ENCODE peak calls at places on chromosomes 11 and 22, in six cellular contexts. One of them, this sample, is unnamed.

GRCh38 chr11:27024865-27025264 is 15.8 kb upstream of the BBOX1 start:
- DNase-seq in NCI-H2029 treated with DMSO at 0.1 percent for 48 hours: no peak
- DNase-seq in SW 1271: no peak
- DNase-seq in stimulated activated naive CD8-positive, alpha-beta T cell treated with anti-CD3 and anti-CD28 coated beads, Interleukin-15, Interleukin-2, amounts not matched to agents 100 U/mL and 50 U/mL, for 24 hours: no peak
- DNase-seq in GM03348: no peak
- DNase-seq in upper lobe of right lung: no peak
- DNase-seq in this sample: no peak

GRCh38 chr11:71472941-71473792 is 20.2 kb downstream of the NADSYN1 start:
- DNase-seq in NCI-H2029 treated with DMSO at 0.1 percent for 48 hours: no peak
- DNase-seq in SW 1271: no peak
- DNase-seq in stimulated activated naive CD8-positive, alpha-beta T cell treated with anti-CD3 and anti-CD28 coated beads, Interleukin-15, Interleukin-2, amounts not matched to agents 100 U/mL and 50 U/mL, for 24 hours: no peak
- DNase-seq in GM03348: no peak
- DNase-seq in upper lobe of right lung: no peak
- DNase-seq in this sample: no peak

GRCh38 chr11:76579047-76579751 is 91.3 kb downstream of the LRRC32 start:
- DNase-seq in NCI-H2029 treated with DMSO at 0.1 percent for 48 hours: no peak
- DNase-seq in SW 1271: no peak
- DNase-seq in stimulated activated naive CD8-positive, alpha-beta T cell treated with anti-CD3 and anti-CD28 coated beads, Interleukin-15, Interleukin-2, amounts not matched to agents 100 U/mL and 50 U/mL, for 24 hours: no peak
- DNase-seq in GM03348: no peak
- DNase-seq in upper lobe of right lung: no peak
- DNase-seq in this sample: no peak

GRCh38 chr11:114243461-114244372 is 52.5 kb upstream of the NNMT start:
- DNase-seq in NCI-H2029 treated with DMSO at 0.1 percent for 48 hours: no peak
- DNase-seq in SW 1271: no peak
- DNase-seq in stimulated activated naive CD8-positive, alpha-beta T cell treated with anti-CD3 and anti-CD28 coated beads, Interleukin-15, Interleukin-2, amounts not matched to agents 100 U/mL and 50 U/mL, for 24 hours: no peak
- DNase-seq in GM03348: no peak
- DNase-seq in upper lobe of right lung: no peak
- DNase-seq in this sample: no peak

GRCh38 chr22:20136603-20136873 is 4.9 kb downstream of the ZDHHC8 start:
- DNase-seq in NCI-H2029 treated with DMSO at 0.1 percent for 48 hours: no peak
- DNase-seq in SW 1271: no peak
- DNase-seq in stimulated activated naive CD8-positive, alpha-beta T cell treated with anti-CD3 and anti-CD28 coated beads, Interleukin-15, Interleukin-2, amounts not matched to agents 100 U/mL and 50 U/mL, for 24 hours: no peak
- DNase-seq in GM03348: no peak
- DNase-seq in upper lobe of right lung: no peak
- DNase-seq in this sample: no peak

GRCh38 chr22:28547132-28547842 is 132.4 kb downstream of the TTC28 start:
- DNase-seq in NCI-H2029 treated with DMSO at 0.1 percent for 48 hours: no peak
- DNase-seq in SW 1271: no peak
- DNase-seq in stimulated activated naive CD8-positive, alpha-beta T cell treated with anti-CD3 and anti-CD28 coated beads, Interleukin-15, Interleukin-2, amounts not matched to agents 100 U/mL and 50 U/mL, for 24 hours: no peak
- DNase-seq in GM03348: peak; percentile 70
- DNase-seq in upper lobe of right lung: no peak
- DNase-seq in this sample: peak; percentile 66

GRCh38 chr11:1377231-1377780 is 12.4 kb upstream of the BRSK2 start:
- DNase-seq in NCI-H2029 treated with DMSO at 0.1 percent for 48 hours: no peak
- DNase-seq in SW 1271: no peak
- DNase-seq in stimulated activated naive CD8-positive, alpha-beta T cell treated with anti-CD3 and anti-CD28 coated beads, Interleukin-15, Interleukin-2, amounts not matched to agents 100 U/mL and 50 U/mL, for 24 hours: no peak
- DNase-seq in GM03348: no peak
- DNase-seq in upper lobe of right lung: no peak
- DNase-seq in this sample: no peak

GRCh38 chr11:44403587-44404322 is 93.8 kb upstream of the ALX4 start:
- DNase-seq in NCI-H2029 treated with DMSO at 0.1 percent for 48 hours: no peak
- DNase-seq in SW 1271: no peak
- DNase-seq in stimulated activated naive CD8-positive, alpha-beta T cell treated with anti-CD3 and anti-CD28 coated beads, Interleukin-15, Interleukin-2, amounts not matched to agents 100 U/mL and 50 U/mL, for 24 hours: no peak
- DNase-seq in GM03348: no peak
- DNase-seq in upper lobe of right lung: no peak
- DNase-seq in this sample: no peak

GRCh38 chr11:112972399-112973115 is 11.3 kb downstream of the NCAM1 start:
- DNase-seq in NCI-H2029 treated with DMSO at 0.1 percent for 48 hours: no peak
- DNase-seq in SW 1271: no peak
- DNase-seq in stimulated activated naive CD8-positive, alpha-beta T cell treated with anti-CD3 and anti-CD28 coated beads, Interleukin-15, Interleukin-2, amounts not matched to agents 100 U/mL and 50 U/mL, for 24 hours: no peak
- DNase-seq in GM03348: no peak
- DNase-seq in upper lobe of right lung: no peak
- DNase-seq in this sample: no peak

GRCh38 chr11:117807482-117808272 is 10.7 kb upstream of the DSCAML1 start:
- DNase-seq in NCI-H2029 treated with DMSO at 0.1 percent for 48 hours: no peak
- DNase-seq in SW 1271: no peak
- DNase-seq in stimulated activated naive CD8-positive, alpha-beta T cell treated with anti-CD3 and anti-CD28 coated beads, Interleukin-15, Interleukin-2, amounts not matched to agents 100 U/mL and 50 U/mL, for 24 hours: peak; percentile 87
- DNase-seq in GM03348: peak; percentile 86
- DNase-seq in upper lobe of right lung: peak; percentile 86
- DNase-seq in this sample: peak; percentile 82

GRCh38 chr11:10701982-10702381 is 8.4 kb upstream of the IRAG1 start:
- DNase-seq in NCI-H2029 treated with DMSO at 0.1 percent for 48 hours: no peak
- DNase-seq in SW 1271: no peak
- DNase-seq in stimulated activated naive CD8-positive, alpha-beta T cell treated with anti-CD3 and anti-CD28 coated beads, Interleukin-15, Interleukin-2, amounts not matched to agents 100 U/mL and 50 U/mL, for 24 hours: no peak
- DNase-seq in GM03348: no peak
- DNase-seq in upper lobe of right lung: no peak
- DNase-seq in this sample: no peak

GRCh38 chr11:81070948-81071347 is 1630.1 kb upstream of the TENM4 start:
- DNase-seq in NCI-H2029 treated with DMSO at 0.1 percent for 48 hours: no peak
- DNase-seq in SW 1271: no peak
- DNase-seq in stimulated activated naive CD8-positive, alpha-beta T cell treated with anti-CD3 and anti-CD28 coated beads, Interleukin-15, Interleukin-2, amounts not matched to agents 100 U/mL and 50 U/mL, for 24 hours: no peak
- DNase-seq in GM03348: no peak
- DNase-seq in upper lobe of right lung: no peak
- DNase-seq in this sample: no peak

GRCh38 chr11:12599408-12600143 is 74.6 kb upstream of the TEAD1 start:
- DNase-seq in NCI-H2029 treated with DMSO at 0.1 percent for 48 hours: peak; percentile 95
- DNase-seq in SW 1271: no peak
- DNase-seq in stimulated activated naive CD8-positive, alpha-beta T cell treated with anti-CD3 and anti-CD28 coated beads, Interleukin-15, Interleukin-2, amounts not matched to agents 100 U/mL and 50 U/mL, for 24 hours: peak; percentile 62
- DNase-seq in GM03348: peak; percentile 12
- DNase-seq in upper lobe of right lung: peak; percentile 93
- DNase-seq in this sample: peak; percentile 13

GRCh38 chr11:61512435-61512834 is 3.9 kb downstream of the LRRC10B start:
- DNase-seq in NCI-H2029 treated with DMSO at 0.1 percent for 48 hours: no peak
- DNase-seq in SW 1271: no peak
- DNase-seq in stimulated activated naive CD8-positive, alpha-beta T cell treated with anti-CD3 and anti-CD28 coated beads, Interleukin-15, Interleukin-2, amounts not matched to agents 100 U/mL and 50 U/mL, for 24 hours: no peak
- DNase-seq in GM03348: no peak
- DNase-seq in upper lobe of right lung: no peak
- DNase-seq in this sample: no peak

GRCh38 chr11:114062272-114062671 is 2.8 kb downstream of the ZBTB16 start:
- DNase-seq in NCI-H2029 treated with DMSO at 0.1 percent for 48 hours: no peak
- DNase-seq in SW 1271: no peak
- DNase-seq in stimulated activated naive CD8-positive, alpha-beta T cell treated with anti-CD3 and anti-CD28 coated beads, Interleukin-15, Interleukin-2, amounts not matched to agents 100 U/mL and 50 U/mL, for 24 hours: no peak
- DNase-seq in GM03348: no peak
- DNase-seq in upper lobe of right lung: no peak
- DNase-seq in this sample: no peak

GRCh38 chr11:1917523-1918435 is 1.7 kb upstream of the TNNT3 start:
- DNase-seq in NCI-H2029 treated with DMSO at 0.1 percent for 48 hours: no peak
- DNase-seq in SW 1271: no peak
- DNase-seq in stimulated activated naive CD8-positive, alpha-beta T cell treated with anti-CD3 and anti-CD28 coated beads, Interleukin-15, Interleukin-2, amounts not matched to agents 100 U/mL and 50 U/mL, for 24 hours: no peak
- DNase-seq in GM03348: peak; percentile 26
- DNase-seq in upper lobe of right lung: peak; percentile 61
- DNase-seq in this sample: peak; percentile 38

GRCh38 chr22:30079952-30080533 is at the start of gene HORMAD2:
- DNase-seq in NCI-H2029 treated with DMSO at 0.1 percent for 48 hours: no peak
- DNase-seq in SW 1271: no peak
- DNase-seq in stimulated activated naive CD8-positive, alpha-beta T cell treated with anti-CD3 and anti-CD28 coated beads, Interleukin-15, Interleukin-2, amounts not matched to agents 100 U/mL and 50 U/mL, for 24 hours: no peak
- DNase-seq in GM03348: peak; percentile 13
- DNase-seq in upper lobe of right lung: peak; percentile 81
- DNase-seq in this sample: peak; percentile 33

GRCh38 chr22:47200273-47201051 is 438.0 kb downstream of the TBC1D22A start:
- DNase-seq in NCI-H2029 treated with DMSO at 0.1 percent for 48 hours: no peak
- DNase-seq in SW 1271: no peak
- DNase-seq in stimulated activated naive CD8-positive, alpha-beta T cell treated with anti-CD3 and anti-CD28 coated beads, Interleukin-15, Interleukin-2, amounts not matched to agents 100 U/mL and 50 U/mL, for 24 hours: no peak
- DNase-seq in GM03348: peak; percentile 28
- DNase-seq in upper lobe of right lung: peak; percentile 58
- DNase-seq in this sample: peak; percentile 18

GRCh38 chr11:123469586-123469985 is 39.5 kb downstream of the GRAMD1B start:
- DNase-seq in NCI-H2029 treated with DMSO at 0.1 percent for 48 hours: no peak
- DNase-seq in SW 1271: no peak
- DNase-seq in stimulated activated naive CD8-positive, alpha-beta T cell treated with anti-CD3 and anti-CD28 coated beads, Interleukin-15, Interleukin-2, amounts not matched to agents 100 U/mL and 50 U/mL, for 24 hours: no peak
- DNase-seq in GM03348: no peak
- DNase-seq in upper lobe of right lung: no peak
- DNase-seq in this sample: no peak

GRCh38 chr11:8059030-8059429 is 22.0 kb upstream of the TUB start:
- DNase-seq in NCI-H2029 treated with DMSO at 0.1 percent for 48 hours: no peak
- DNase-seq in SW 1271: no peak
- DNase-seq in stimulated activated naive CD8-positive, alpha-beta T cell treated with anti-CD3 and anti-CD28 coated beads, Interleukin-15, Interleukin-2, amounts not matched to agents 100 U/mL and 50 U/mL, for 24 hours: no peak
- DNase-seq in GM03348: no peak
- DNase-seq in upper lobe of right lung: no peak
- DNase-seq in this sample: no peak

GRCh38 chr11:63871962-63872832 is 33.3 kb downstream of the MARK2 start:
- DNase-seq in NCI-H2029 treated with DMSO at 0.1 percent for 48 hours: peak; percentile 77
- DNase-seq in SW 1271: peak; percentile 57
- DNase-seq in stimulated activated naive CD8-positive, alpha-beta T cell treated with anti-CD3 and anti-CD28 coated beads, Interleukin-15, Interleukin-2, amounts not matched to agents 100 U/mL and 50 U/mL, for 24 hours: peak; percentile 54
- DNase-seq in GM03348: peak; percentile 92
- DNase-seq in upper lobe of right lung: peak; percentile 81
- DNase-seq in this sample: peak; percentile 95

GRCh38 chr11:70727899-70728620 is 329.7 kb downstream of the CTTN start:
- DNase-seq in NCI-H2029 treated with DMSO at 0.1 percent for 48 hours: no peak
- DNase-seq in SW 1271: no peak
- DNase-seq in stimulated activated naive CD8-positive, alpha-beta T cell treated with anti-CD3 and anti-CD28 coated beads, Interleukin-15, Interleukin-2, amounts not matched to agents 100 U/mL and 50 U/mL, for 24 hours: no peak
- DNase-seq in GM03348: no peak
- DNase-seq in upper lobe of right lung: peak; percentile 34
- DNase-seq in this sample: no peak

GRCh38 chr11:79060534-79060933 is 380.3 kb downstream of the TENM4 start:
- DNase-seq in NCI-H2029 treated with DMSO at 0.1 percent for 48 hours: no peak
- DNase-seq in SW 1271: no peak
- DNase-seq in stimulated activated naive CD8-positive, alpha-beta T cell treated with anti-CD3 and anti-CD28 coated beads, Interleukin-15, Interleukin-2, amounts not matched to agents 100 U/mL and 50 U/mL, for 24 hours: no peak
- DNase-seq in GM03348: peak; percentile 24
- DNase-seq in upper lobe of right lung: no peak
- DNase-seq in this sample: no peak

GRCh38 chr11:113193894-113194293 is 120.5 kb upstream of the TTC12 start:
- DNase-seq in NCI-H2029 treated with DMSO at 0.1 percent for 48 hours: peak; percentile 15
- DNase-seq in SW 1271: no peak
- DNase-seq in stimulated activated naive CD8-positive, alpha-beta T cell treated with anti-CD3 and anti-CD28 coated beads, Interleukin-15, Interleukin-2, amounts not matched to agents 100 U/mL and 50 U/mL, for 24 hours: no peak
- DNase-seq in GM03348: no peak
- DNase-seq in upper lobe of right lung: no peak
- DNase-seq in this sample: no peak

GRCh38 chr11:67371549-67372231 is 1.7 kb downstream of the CLCF1 start:
- DNase-seq in NCI-H2029 treated with DMSO at 0.1 percent for 48 hours: no peak
- DNase-seq in SW 1271: no peak
- DNase-seq in stimulated activated naive CD8-positive, alpha-beta T cell treated with anti-CD3 and anti-CD28 coated beads, Interleukin-15, Interleukin-2, amounts not matched to agents 100 U/mL and 50 U/mL, for 24 hours: no peak
- DNase-seq in GM03348: peak; percentile 83
- DNase-seq in upper lobe of right lung: peak; percentile 77
- DNase-seq in this sample: peak; percentile 81

This sample was measured in AG20443.